ENCODE peak calls at places on chromosomes 1 and 21, in six cellular contexts. L, K, G, M, I and F are unnamed samples.
A peak's percentile ranks its signal among the peaks of the same experiment; 100 is the strongest.

GRCh38 chr1:223189903-223190724 is 47.1 kb upstream of the TLR5 start:
- DNase-seq in K (no peak), I (no peak), L (peak; percentile 92), G (no peak), M (peak; percentile 12), F (no peak)

GRCh38 chr1:68481041-68481440 is 15.8 kb downstream of the DEPDC1 start:
- DNase-seq in L (no peak), G (no peak), M (no peak), K (no peak), I (no peak), F (no peak)

GRCh38 chr21:31920275-31920674 is 47.5 kb downstream of the HUNK start:
- DNase-seq in M (no peak), K (no peak), I (no peak), L (no peak), G (no peak), F (no peak)

GRCh38 chr1:224799083-224799482 is 130.4 kb upstream of the DNAH14 start:
- DNase-seq in M (no peak), G (no peak), L (no peak), K (no peak), I (no peak), F (no peak)

GRCh38 chr1:27332536-27333281 is 9.1 kb upstream of the SYTL1 start:
- DNase-seq in G (no peak), K (peak; percentile 69), M (peak; percentile 50), L (no peak), I (peak; percentile 68), F (no peak)

GRCh38 chr1:12511128-12511484 is 106.9 kb downstream of the DHRS3 start:
- DNase-seq in I (no peak), M (no peak), G (no peak), L (no peak), K (no peak), F (no peak)

GRCh38 chr1:209433649-209434031 is 149.9 kb upstream of the CAMK1G start:
- DNase-seq in M (no peak), K (no peak), G (no peak), I (no peak), L (peak; percentile 88), F (no peak)

GRCh38 chr21:32102426-32102825 is 176.4 kb downstream of the MIS18A start:
- DNase-seq in I (no peak), K (no peak), G (no peak), M (no peak), L (no peak), F (no peak)

GRCh38 chr1:234573711-234574299 is 36.2 kb downstream of the IRF2BP2 start:
- DNase-seq in I (no peak), M (peak; percentile 9), L (peak; percentile 21), G (no peak), K (no peak), F (peak; percentile 62)

GRCh38 chr1:64915381-64916274 is 50.7 kb downstream of the JAK1 start:
- DNase-seq in M (no peak), L (peak; percentile 85), I (no peak), K (no peak), G (no peak), F (no peak)

GRCh38 chr1:3457910-3458621 is 3.6 kb downstream of the ARHGEF16 start:
- DNase-seq in I (peak; percentile 73), K (no peak), M (no peak), G (peak; percentile 52), L (no peak), F (no peak)

GRCh38 chr1:41464886-41465285 is 19.6 kb downstream of the EDN2 start:
- DNase-seq in K (no peak), L (no peak), M (no peak), I (no peak), G (no peak), F (no peak)

GRCh38 chr1:202213361-202214088 is 19.9 kb downstream of the LGR6 start:
- DNase-seq in M (no peak), L (no peak), I (no peak), K (no peak), G (no peak), F (no peak)

GRCh38 chr1:54591127-54591756 is 32.1 kb downstream of the FAM151A start:
- DNase-seq in G (no peak), K (no peak), L (no peak), I (no peak), M (no peak), F (no peak)

GRCh38 chr1:3928622-3929021 is 28.6 kb upstream of the C1orf174 start:
- DNase-seq in G (no peak), M (no peak), K (no peak), L (no peak), I (no peak), F (no peak)

GRCh38 chr1:19208710-19209438 is 1.2 kb downstream of the UBR4 start:
- DNase-seq in K (no peak), L (peak; percentile 19), M (no peak), G (no peak), I (no peak), F (no peak)

GRCh38 chr21:36185498-36185897 is 28.9 kb downstream of the DOP1B start:
- DNase-seq in I (peak; percentile 13), L (no peak), M (no peak), K (no peak), G (no peak), F (no peak)

GRCh38 chr1:35454616-35455015 is 102.6 kb downstream of the KIAA0319L start:
- DNase-seq in L (peak; percentile 60), I (no peak), G (no peak), K (no peak), M (no peak), F (no peak)

GRCh38 chr1:157968951-157969350 is 24.5 kb upstream of the KIRREL1 start:
- DNase-seq in L (peak; percentile 96), G (no peak), K (no peak), M (no peak), I (no peak), F (peak; percentile 32)

GRCh38 chr1:51175278-51175677 is 60.8 kb upstream of the RNF11 start:
- DNase-seq in L (peak; percentile 3), M (no peak), K (no peak), I (no peak), G (no peak), F (no peak)

GRCh38 chr1:82845371-82845770 is 1044.6 kb downstream of the ADGRL2 start:
- DNase-seq in G (no peak), K (no peak), M (no peak), I (no peak), L (no peak), F (no peak)

GRCh38 chr1:226943927-226944326 is 3.8 kb downstream of the COQ8A start:
- DNase-seq in K (no peak), G (no peak), M (no peak), L (no peak), I (no peak), F (peak; percentile 44)

GRCh38 chr21:28794341-28794970 is 198.2 kb downstream of the LTN1 start:
- DNase-seq in K (no peak), M (no peak), I (no peak), L (no peak), G (no peak), F (no peak)

GRCh38 chr1:27601771-27602509 is 2.0 kb downstream of the AHDC1 start:
- DNase-seq in K (peak; percentile 57), I (peak; percentile 86), G (peak; percentile 31), L (peak; percentile 36), M (no peak), F (peak; percentile 53)

GRCh38 chr1:227234998-227235405 is 83.3 kb downstream of the CDC42BPA start:
- DNase-seq in L (peak; percentile 51), K (no peak), M (no peak), I (no peak), G (peak; percentile 6), F (no peak)

GRCh38 chr1:66931548-66932124 is 6.8 kb downstream of the MIER1 start:
- DNase-seq in I (no peak), K (no peak), M (peak; percentile 30), G (no peak), L (peak; percentile 31), F (no peak)

GRCh38 chr21:45341779-45342178 is 54.1 kb upstream of the POFUT2 start:
- DNase-seq in K (no peak), G (no peak), M (no peak), L (peak; percentile 74), I (no peak), F (no peak)

DNA sequence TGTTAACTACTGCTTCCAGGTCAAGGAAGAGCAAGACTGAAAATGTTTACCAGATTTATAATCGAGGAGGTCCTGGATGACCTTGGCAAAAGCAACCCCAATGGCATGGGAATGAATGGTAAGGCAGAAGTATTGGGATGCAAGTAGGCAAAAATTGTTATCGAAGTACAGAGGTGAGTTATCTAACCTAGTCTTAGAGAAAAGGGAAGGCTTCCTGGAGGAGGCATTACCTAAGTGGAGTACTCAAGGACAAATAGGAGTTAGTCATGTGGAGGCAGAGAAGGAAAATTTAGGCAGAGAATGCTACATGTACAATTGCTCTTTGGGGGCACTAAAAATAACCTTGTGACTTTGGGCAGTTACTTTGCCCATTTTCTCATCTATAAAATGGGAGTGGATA is 3.5 kb upstream of the MAGOH start:
- DNase-seq in L (no peak), M (no peak), K (no peak), I (no peak), G (no peak), F (no peak)
- H3K4me3 ChIP-seq in L (no peak overlapping the region), M (no peak overlapping the region), K (no peak overlapping the region), I (no peak overlapping the region), G (no peak overlapping the region), F (no peak overlapping the region)

GRCh38 chr1:231420959-231421615 is 1.0 kb downstream of the EGLN1 start:
- DNase-seq in I (peak; percentile 84), G (peak; percentile 26), M (peak; percentile 27), L (peak; percentile 50), K (peak; percentile 72), F (peak; percentile 73)
- H3K4me1 ChIP-seq in I (peaks cover 42% of the 10 kb centered on the region), G (peaks cover 3% of the 10 kb centered on the region), M (peaks cover 33% of the 10 kb centered on the region), L (peaks cover 23% of the 10 kb centered on the region), K (peaks cover 48% of the 10 kb centered on the region), F (no peaks in the 10 kb centered on the region)

GRCh38 chr1:8365661-8366362 is 47.9 kb downstream of the SLC45A1 start:
- DNase-seq in L (no peak), K (no peak), I (peak; percentile 43), G (no peak), M (no peak), F (peak; percentile 60)
- H3K27ac ChIP-seq in L (no peak overlapping the region), K (no peak overlapping the region), I (peak overlapping the region; percentile 37), G (peak overlapping the region; percentile 82), M (no peak overlapping the region), F (no peak overlapping the region)

GRCh38 chr1:160622885-160623633 is 23.8 kb downstream of the SLAMF1 start:
- DNase-seq in L (no peak), K (no peak), G (no peak), I (no peak), M (no peak), F (no peak)
- H3K4me3 ChIP-seq in L (no peak overlapping the region), K (no peak overlapping the region), G (no peak overlapping the region), I (no peak overlapping the region), M (no peak overlapping the region), F (no peak overlapping the region)

DNA sequence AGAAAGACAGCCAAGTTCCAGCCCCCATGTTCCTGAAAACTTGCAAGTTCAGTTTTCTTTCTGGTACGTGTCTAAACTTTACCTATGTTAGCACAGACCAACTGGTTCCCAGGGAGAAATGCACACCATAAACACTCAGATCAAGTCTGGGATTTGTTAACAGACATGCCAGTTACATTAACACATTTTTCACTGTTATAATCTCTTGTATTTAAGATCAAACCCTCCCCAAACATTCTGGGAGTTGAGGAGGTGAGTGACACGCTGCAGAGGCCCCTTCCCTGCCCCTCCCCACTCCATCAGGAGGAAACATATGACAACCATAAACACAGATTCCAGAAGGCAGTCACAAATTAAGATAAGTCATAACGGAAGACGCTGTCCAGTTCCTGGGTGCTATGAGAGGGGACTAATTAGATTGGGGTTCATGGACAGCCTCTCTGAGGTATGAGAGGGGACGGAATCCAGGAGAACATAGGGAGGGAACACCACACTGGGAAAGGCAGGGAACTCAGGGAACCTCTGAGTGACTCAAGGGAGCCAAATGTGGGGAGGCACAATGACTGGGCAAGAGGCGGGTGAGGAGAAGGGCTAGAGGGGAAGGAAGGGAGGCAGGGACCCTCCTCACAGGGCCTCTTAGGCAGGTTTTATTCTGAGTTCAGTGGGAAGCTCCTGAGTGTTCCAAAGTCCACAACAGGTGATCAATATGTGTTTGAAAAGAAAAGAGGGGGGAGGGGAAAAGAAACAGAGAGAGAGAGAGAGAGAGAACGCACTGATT is 25.0 kb downstream of the DUSP10 start:
- DNase-seq in G (no peak), K (no peak), M (no peak), L (no peak), I (no peak), F (no peak)
- H3K4me1 ChIP-seq in G (peaks cover 10% of the 10 kb centered on the region), K (peaks cover 45% of the 10 kb centered on the region), M (peaks cover 29% of the 10 kb centered on the region), L (peaks cover 32% of the 10 kb centered on the region), I (peaks cover 35% of the 10 kb centered on the region), F (no peaks in the 10 kb centered on the region)